ENCODE peak calls at places on chromosomes 13 and 19, in six cellular contexts. Z, D, T, I, W and G are unnamed samples.

GRCh38 chr13:101515504-101515903 is 63.0 kb downstream of the ITGBL1 start:
- DNase-seq in Z (no peak), D (no peak), T (no peak), I (peak; percentile 12), W (no peak), G (no peak)

GRCh38 chr13:109840201-109840892 is 54.0 kb upstream of the IRS2 start:
- DNase-seq in Z (peak; percentile 52), D (no peak), T (peak; percentile 32), I (peak; percentile 57), W (peak; percentile 56), G (peak; percentile 40)

GRCh38 chr19:14580623-14581237 is 2.2 kb upstream of the CLEC17A start:
- DNase-seq in Z (no peak), D (no peak), T (no peak), I (no peak), W (no peak), G (no peak)

GRCh38 chr19:48798937-48799336 is 11.9 kb downstream of the BCAT2 start:
- DNase-seq in Z (peak; percentile 39), D (peak; percentile 64), T (no peak), I (no peak), W (peak; percentile 14), G (peak; percentile 66)

GRCh38 chr13:102903659-102904407 is 58.0 kb downstream of the ERCC5 start:
- DNase-seq in Z (peak; percentile 28), D (no peak), T (no peak), I (peak; percentile 34), W (peak; percentile 18), G (peak; percentile 20)

GRCh38 chr19:52248256-52248655 is 21.1 kb upstream of the ZNF766 start:
- DNase-seq in Z (peak; percentile 36), D (no peak), T (no peak), I (peak; percentile 72), W (peak; percentile 33), G (peak; percentile 78)

GRCh38 chr13:109665781-109666249 is 120.6 kb downstream of the IRS2 start:
- DNase-seq in Z (no peak), D (no peak), T (no peak), I (no peak), W (no peak), G (no peak)

GRCh38 chr19:42301646-42302204 is at the start of gene PRR19:
- DNase-seq in Z (no peak), D (no peak), T (no peak), I (peak; percentile 65), W (no peak), G (peak; percentile 31)

GRCh38 chr13:109836629-109837607 is 50.5 kb upstream of the IRS2 start:
- DNase-seq in Z (no peak), D (no peak), T (no peak), I (no peak), W (no peak), G (no peak)

GRCh38 chr13:106602178-106602577 is 34.2 kb upstream of the ARGLU1 start:
- DNase-seq in Z (no peak), D (no peak), T (no peak), I (no peak), W (no peak), G (no peak)

GRCh38 chr13:21458816-21459701 is at the start of gene ZDHHC20:
- DNase-seq in Z (peak; percentile 86), D (peak; percentile 46), T (peak; percentile 80), I (peak; percentile 93), W (peak; percentile 78), G (peak; percentile 89)

GRCh38 chr19:13748169-13748884 is 16.0 kb upstream of the MRI1 start:
- DNase-seq in Z (peak; percentile 81), D (no peak), T (no peak), I (peak; percentile 44), W (peak; percentile 74), G (peak; percentile 40)

GRCh38 chr13:19962894-19963293 is 4.4 kb downstream of the ZMYM2 start:
- DNase-seq in Z (no peak), D (no peak), T (no peak), I (no peak), W (no peak), G (no peak)

GRCh38 chr13:27359203-27359821 is 65.1 kb upstream of the GTF3A start:
- DNase-seq in Z (peak; percentile 70), D (no peak), T (peak; percentile 49), I (peak; percentile 73), W (peak; percentile 73), G (peak; percentile 65)

GRCh38 chr13:73171242-73171641 is 112.4 kb downstream of the KLF5 start:
- DNase-seq in Z (no peak), D (no peak), T (no peak), I (peak; percentile 84), W (no peak), G (no peak)

GRCh38 chr19:8811315-8812172 is 20.6 kb downstream of the ZNF558 start:
- DNase-seq in Z (peak; percentile 15), D (no peak), T (no peak), I (no peak), W (peak; percentile 15), G (peak; percentile 46)

GRCh38 chr13:63853816-63854215 is 2438.2 kb upstream of the PCDH20 start:
- DNase-seq in Z (no peak), D (no peak), T (no peak), I (no peak), W (no peak), G (peak; percentile 78)

GRCh38 chr13:64471916-64472315 is 2758.2 kb downstream of the PCDH9 start:
- DNase-seq in Z (peak; percentile 57), D (no peak), T (no peak), I (peak; percentile 14), W (peak; percentile 60), G (peak; percentile 46)

GRCh38 chr13:26216042-26216441 is 6.1 kb downstream of the RNF6 start:
- DNase-seq in Z (no peak), D (no peak), T (no peak), I (no peak), W (no peak), G (no peak)

DNA sequence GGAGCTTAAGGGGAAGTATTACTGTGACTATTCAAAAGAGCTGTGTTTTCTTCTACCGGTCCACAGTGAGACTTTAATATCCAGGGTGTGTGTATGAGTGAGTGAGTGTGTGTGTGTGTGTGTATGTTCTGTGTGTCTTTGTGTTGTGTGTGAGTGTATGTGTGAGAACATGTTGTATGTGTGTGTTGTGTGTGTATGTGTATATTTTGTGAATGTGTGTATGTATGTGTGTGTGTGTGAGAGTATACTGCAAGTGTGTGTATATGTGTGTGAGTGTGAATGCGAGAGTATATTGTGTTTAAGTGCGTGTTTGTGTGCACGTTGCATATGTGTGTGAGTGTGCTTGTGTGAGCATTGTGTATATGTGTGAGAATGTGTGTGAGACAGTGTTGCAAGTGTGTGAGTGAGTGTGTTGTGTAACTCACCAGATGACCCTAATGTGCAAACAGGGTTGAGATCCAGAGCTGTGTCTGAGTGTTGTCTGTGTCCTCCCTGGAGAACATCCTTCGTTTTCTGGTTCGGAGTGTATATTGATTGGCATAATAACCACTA is 101.1 kb upstream of the RNF113B start:
- DNase-seq in Z (no peak), D (no peak), T (no peak), I (no peak), W (no peak), G (no peak)
- H3K23ac ChIP-seq in Z (no peak overlapping the region), D (no peak overlapping the region), T (no peak overlapping the region), I (peak overlapping the region; percentile 0), W (peak overlapping the region; percentile 65), G (no peak overlapping the region)

GRCh38 chr19:46718934-46719551 is 2.1 kb upstream of the PRKD2 start:
- DNase-seq in Z (no peak), D (no peak), T (no peak), I (no peak), W (no peak), G (no peak)
- H2BK5ac ChIP-seq in Z (no peak overlapping the region), D (no peak overlapping the region), T (no peak overlapping the region), I (no peak overlapping the region), W (no peak overlapping the region), G (no peak overlapping the region)

GRCh38 chr19:1649706-1650626 is 2.4 kb downstream of the TCF3 start:
- DNase-seq in Z (no peak), D (no peak), T (no peak), I (no peak), W (no peak), G (no peak)

GRCh38 chr19:1651548-1652394 is 644 bp downstream of the TCF3 start:
- DNase-seq in Z (peak; percentile 41), D (no peak), T (peak; percentile 42), I (peak; percentile 50), W (peak; percentile 23), G (peak; percentile 47)

GRCh38 chr19:1648926-1649541 is 3.4 kb downstream of the TCF3 start:
- DNase-seq in Z (no peak), D (no peak), T (no peak), I (peak; percentile 8), W (no peak), G (no peak)

GRCh38 chr19:1651061-1651547 is 1.3 kb downstream of the TCF3 start:
- DNase-seq in Z (peak; percentile 52), D (no peak), T (peak; percentile 49), I (no peak), W (peak; percentile 16), G (peak; percentile 58)

DNA sequence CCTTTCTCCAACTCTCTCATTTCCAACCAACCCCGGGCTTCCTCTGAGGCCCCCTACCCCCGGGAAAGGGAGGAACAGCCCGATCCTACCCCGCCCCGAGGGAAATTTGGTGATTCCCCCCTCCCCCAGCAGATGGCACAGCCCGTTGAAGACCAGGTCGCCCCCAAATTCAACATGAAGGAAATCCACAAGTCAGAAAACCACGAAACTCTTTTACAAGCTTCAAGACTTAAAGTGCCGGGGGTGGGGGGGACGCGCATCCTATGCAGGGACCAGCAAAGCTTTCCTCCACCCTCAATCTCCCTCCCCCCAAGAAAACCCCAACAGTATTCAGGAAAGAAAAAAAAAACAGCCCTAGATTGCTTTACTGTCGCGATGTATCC is 1.8 kb downstream of the TCF3 start:
- DNase-seq in Z (peak; percentile 49), D (no peak), T (peak; percentile 21), I (no peak), W (peak; percentile 7), G (peak; percentile 72)
- H3K4me3 ChIP-seq in Z (peak overlapping the region; percentile 82), D (peak overlapping the region; percentile 80), T (peak overlapping the region; percentile 92), I (peak overlapping the region; percentile 53), W (peak overlapping the region; percentile 61), G (peak overlapping the region; percentile 87)

GRCh38 chr13:45516757-45517156 is 52.0 kb downstream of the COG3 start:
- DNase-seq in Z (no peak), D (no peak), T (no peak), I (no peak), W (no peak), G (no peak)

GRCh38 chr13:45521292-45521691 is 56.6 kb downstream of the COG3 start:
- DNase-seq in Z (peak; percentile 68), D (no peak), T (no peak), I (peak; percentile 38), W (peak; percentile 86), G (no peak)

GRCh38 chr13:45519473-45519872 is 54.7 kb downstream of the COG3 start:
- DNase-seq in Z (no peak), D (no peak), T (no peak), I (no peak), W (no peak), G (no peak)

GRCh38 chr13:45522571-45522970 is 57.8 kb downstream of the COG3 start:
- DNase-seq in Z (no peak), D (no peak), T (no peak), I (no peak), W (peak; percentile 18), G (peak; percentile 53)

DNA sequence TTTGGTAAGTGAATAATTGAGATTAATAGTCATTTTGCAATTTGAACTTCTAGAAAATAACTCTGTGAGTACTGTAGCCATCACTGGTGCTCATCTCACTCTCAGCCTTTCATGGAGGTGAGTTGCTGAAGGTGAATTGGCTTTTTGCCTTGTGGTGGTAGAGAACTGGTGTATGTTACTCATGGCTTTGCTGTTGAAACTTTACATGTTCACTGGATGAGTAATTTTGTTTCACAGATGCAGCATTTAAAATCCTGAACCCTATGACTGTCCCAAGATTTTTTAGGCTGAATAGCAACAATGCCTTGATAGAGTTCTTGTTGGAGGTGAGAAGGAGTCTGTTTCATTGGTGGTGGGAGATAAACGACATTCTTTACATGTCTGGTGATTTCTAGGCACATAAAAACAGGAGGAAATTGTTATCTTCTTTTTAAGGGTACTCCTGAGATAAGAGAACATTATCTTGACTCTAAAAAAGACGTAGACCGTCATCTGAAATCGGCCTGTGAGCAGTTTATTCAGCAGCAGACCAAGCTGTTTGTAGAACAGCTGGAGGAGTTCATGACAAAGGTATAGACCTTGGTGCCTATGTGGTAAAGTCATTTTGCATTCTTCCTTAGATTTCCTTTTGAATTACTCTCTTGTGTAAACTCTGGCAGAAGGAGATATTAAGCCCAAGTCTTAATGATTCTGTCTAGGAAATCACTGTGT is 53.9 kb downstream of the COG3 start:
- DNase-seq in Z (peak; percentile 31), D (no peak), T (no peak), I (peak; percentile 81), W (peak; percentile 90), G (peak; percentile 81)
- H3K23ac ChIP-seq in Z (no peak overlapping the region), D (no peak overlapping the region), T (no peak overlapping the region), I (no peak overlapping the region), W (no peak overlapping the region), G (no peak overlapping the region)